ENCODE peak calls at places on chromosomes 6 and 20, in five cellular contexts. One of them, this sample, is unnamed.

GRCh38 chr20:24734139-24734538 is 214.9 kb upstream of the CST7 start:
- DNase-seq in AG09319: no peak
- DNase-seq in fibroblast of the aortic adventitia: no peak
- DNase-seq in NCI-H1417 treated with DMSO at 0.1 percent for 48 hours: no peak
- DNase-seq in ecto neural progenitor cell: peak; percentile 32
- DNase-seq in this sample: no peak

GRCh38 chr6:97465877-97466710 is 183.1 kb upstream of the MMS22L start:
- DNase-seq in AG09319: no peak
- DNase-seq in fibroblast of the aortic adventitia: no peak
- DNase-seq in NCI-H1417 treated with DMSO at 0.1 percent for 48 hours: no peak
- DNase-seq in ecto neural progenitor cell: peak; percentile 49
- DNase-seq in this sample: no peak

GRCh38 chr20:36883972-36884535 is 8.1 kb downstream of the TLDC2 start:
- DNase-seq in AG09319: no peak
- DNase-seq in fibroblast of the aortic adventitia: no peak
- DNase-seq in NCI-H1417 treated with DMSO at 0.1 percent for 48 hours: no peak
- DNase-seq in ecto neural progenitor cell: no peak
- DNase-seq in this sample: no peak

GRCh38 chr20:46767127-46767761 is 57.8 kb downstream of the SLC2A10 start:
- DNase-seq in AG09319: no peak
- DNase-seq in fibroblast of the aortic adventitia: peak; percentile 47
- DNase-seq in NCI-H1417 treated with DMSO at 0.1 percent for 48 hours: no peak
- DNase-seq in ecto neural progenitor cell: no peak
- DNase-seq in this sample: no peak

GRCh38 chr20:59300341-59301081 is at the start of gene EDN3:
- DNase-seq in AG09319: no peak
- DNase-seq in fibroblast of the aortic adventitia: no peak
- DNase-seq in NCI-H1417 treated with DMSO at 0.1 percent for 48 hours: no peak
- DNase-seq in ecto neural progenitor cell: peak; percentile 55
- DNase-seq in this sample: no peak

GRCh38 chr6:139349464-139350020 is 24.9 kb downstream of the CITED2 start:
- DNase-seq in AG09319: no peak
- DNase-seq in fibroblast of the aortic adventitia: no peak
- DNase-seq in NCI-H1417 treated with DMSO at 0.1 percent for 48 hours: no peak
- DNase-seq in ecto neural progenitor cell: no peak
- DNase-seq in this sample: no peak

GRCh38 chr20:51432251-51432784 is 110.2 kb downstream of the NFATC2 start:
- DNase-seq in AG09319: no peak
- DNase-seq in fibroblast of the aortic adventitia: no peak
- DNase-seq in NCI-H1417 treated with DMSO at 0.1 percent for 48 hours: no peak
- DNase-seq in ecto neural progenitor cell: no peak
- DNase-seq in this sample: no peak

GRCh38 chr6:130033999-130034814 is 15.8 kb downstream of the L3MBTL3 start:
- DNase-seq in AG09319: no peak
- DNase-seq in fibroblast of the aortic adventitia: peak; percentile 42
- DNase-seq in NCI-H1417 treated with DMSO at 0.1 percent for 48 hours: no peak
- DNase-seq in ecto neural progenitor cell: no peak
- DNase-seq in this sample: peak; percentile 63

GRCh38 chr6:53465732-53466131 is 79.2 kb downstream of the GCLC start:
- DNase-seq in AG09319: no peak
- DNase-seq in fibroblast of the aortic adventitia: no peak
- DNase-seq in NCI-H1417 treated with DMSO at 0.1 percent for 48 hours: no peak
- DNase-seq in ecto neural progenitor cell: no peak
- DNase-seq in this sample: peak; percentile 62

GRCh38 chr6:3222506-3223038 is 4.9 kb downstream of the TUBB2B start:
- DNase-seq in AG09319: no peak
- DNase-seq in fibroblast of the aortic adventitia: no peak
- DNase-seq in NCI-H1417 treated with DMSO at 0.1 percent for 48 hours: peak; percentile 37
- DNase-seq in ecto neural progenitor cell: peak; percentile 28
- DNase-seq in this sample: no peak

This sample was measured in uterus.